ENCODE peak calls at places on chromosomes 3 and 15, in nine cellular contexts. E, T, N, W, U, Y, Z, K and S are unnamed samples.
A peak's percentile ranks its signal among the peaks of the same experiment; 100 is the strongest.

GRCh38 chr15:99986297-99987118 is 253.3 kb upstream of the LYSMD4 start:
- DNase-seq in W (no peak), N (no peak), U (no peak), T (no peak), E (no peak), Z (no peak), Y (no peak), K (no peak), S (no peak)

GRCh38 chr3:182045721-182046120 is 334.0 kb downstream of the SOX2 start:
- DNase-seq in K (no peak), N (no peak), Y (no peak), T (no peak), Z (no peak), U (no peak), E (no peak), W (no peak), S (no peak)

GRCh38 chr3:37737134-37737533 is 124.5 kb upstream of the CTDSPL start:
- DNase-seq in E (no peak), T (no peak), Y (no peak), K (no peak), N (no peak), U (no peak), W (no peak), Z (no peak), S (no peak)

GRCh38 chr15:63500265-63501250 is 3.8 kb upstream of the USP3 start:
- DNase-seq in W (no peak), T (no peak), N (no peak), U (no peak), Y (no peak), Z (no peak), K (no peak), E (no peak), S (no peak)

GRCh38 chr3:146865175-146865755 is 260.1 kb upstream of the PLSCR5 start:
- DNase-seq in W (no peak), U (no peak), Z (peak; percentile 4), Y (no peak), E (no peak), T (no peak), N (no peak), K (no peak), S (no peak)

GRCh38 chr3:89612027-89612426 is 504.6 kb downstream of the EPHA3 start:
- DNase-seq in E (no peak), W (no peak), N (no peak), Y (no peak), U (no peak), T (no peak), K (no peak), Z (no peak), S (no peak)

GRCh38 chr3:135516143-135516542 is 449.4 kb upstream of the PPP2R3A start:
- DNase-seq in T (no peak), K (peak; percentile 9), Z (peak; percentile 86), Y (no peak), W (no peak), U (no peak), N (peak; percentile 45), E (peak; percentile 65), S (peak; percentile 33)

GRCh38 chr3:103389356-103389755 is 954.5 kb downstream of the ZPLD1 start:
- DNase-seq in N (no peak), E (no peak), U (no peak), K (no peak), T (no peak), Y (no peak), Z (no peak), W (no peak), S (no peak)

GRCh38 chr3:133992385-133992784 is 37.3 kb downstream of the SLCO2A1 start:
- DNase-seq in U (no peak), N (peak; percentile 16), Y (no peak), T (no peak), K (no peak), E (no peak), W (no peak), Z (no peak), S (no peak)

GRCh38 chr3:125150525-125151436 is 61.8 kb downstream of the SLC12A8 start:
- DNase-seq in N (no peak), K (no peak), Y (peak; percentile 54), W (peak; percentile 42), Z (peak; percentile 86), T (no peak), E (peak; percentile 63), U (peak; percentile 80), S (peak; percentile 81)

GRCh38 chr15:53586815-53587214 is 172.6 kb downstream of the WDR72 start:
- DNase-seq in N (no peak), U (peak; percentile 43), W (no peak), E (peak; percentile 72), Y (peak; percentile 52), T (peak; percentile 9), K (no peak), Z (peak; percentile 75), S (peak; percentile 11)

GRCh38 chr3:102979682-102980378 is 545.0 kb downstream of the ZPLD1 start:
- DNase-seq in N (peak; percentile 92), W (no peak), E (no peak), Y (no peak), U (no peak), Z (no peak), T (peak; percentile 99), K (peak; percentile 91), S (no peak)

GRCh38 chr3:72993391-72993790 is 3.2 kb upstream of the PPP4R2 start:
- DNase-seq in K (no peak), T (no peak), Z (peak; percentile 63), E (no peak), N (no peak), U (no peak), W (no peak), Y (no peak), S (no peak)

GRCh38 chr3:194579091-194579606 is 54.1 kb downstream of the TMEM44 start:
- DNase-seq in T (no peak), W (no peak), Y (no peak), N (no peak), U (no peak), K (no peak), E (no peak), Z (no peak), S (no peak)

GRCh38 chr3:147395975-147396708 is 10.2 kb downstream of the ZIC4 start:
- DNase-seq in K (no peak), T (no peak), N (no peak), U (no peak), E (no peak), W (no peak), Z (peak; percentile 73), Y (no peak), S (no peak)

GRCh38 chr3:62188547-62189375 is 184.6 kb downstream of the FEZF2 start:
- DNase-seq in W (peak; percentile 69), K (peak; percentile 44), E (peak; percentile 83), T (peak; percentile 66), Z (peak; percentile 90), U (peak; percentile 81), Y (peak; percentile 76), N (peak; percentile 79), S (peak; percentile 78)

GRCh38 chr3:17941134-17941533 is 198.7 kb upstream of the TBC1D5 start:
- DNase-seq in U (no peak), W (no peak), Z (no peak), E (no peak), T (no peak), N (no peak), Y (no peak), K (no peak), S (no peak)

GRCh38 chr3:69864751-69865150 is 125.5 kb downstream of the MITF start:
- DNase-seq in Z (no peak), E (no peak), K (no peak), N (no peak), T (no peak), W (no peak), U (no peak), Y (no peak), S (no peak)

GRCh38 chr3:27253831-27254230 is 115.4 kb downstream of the NEK10 start:
- DNase-seq in E (peak; percentile 74), K (peak; percentile 14), U (peak; percentile 33), N (peak; percentile 52), Y (peak; percentile 4), T (peak; percentile 16), W (peak; percentile 28), Z (peak; percentile 78), S (peak; percentile 51)

GRCh38 chr3:43970351-43970750 is 271.3 kb upstream of the TOPAZ1 start:
- DNase-seq in Y (no peak), W (no peak), T (no peak), N (no peak), K (no peak), Z (no peak), E (no peak), U (no peak), S (no peak)

GRCh38 chr15:68595260-68595564 is 16.4 kb downstream of the CORO2B start:
- DNase-seq in T (no peak), W (no peak), K (no peak), N (no peak), Z (no peak), U (no peak), Y (no peak), E (no peak), S (no peak)

GRCh38 chr3:83633758-83634157 is 1325.0 kb upstream of the CADM2 start:
- DNase-seq in T (no peak), Y (no peak), N (no peak), E (no peak), U (no peak), Z (no peak), K (no peak), W (no peak), S (no peak)

GRCh38 chr3:27791956-27792355 is 69.8 kb upstream of the EOMES start:
- DNase-seq in Z (no peak), K (no peak), Y (no peak), W (no peak), E (no peak), U (no peak), T (no peak), N (no peak), S (no peak)

GRCh38 chr15:85879334-85880163 is 84.8 kb upstream of the KLHL25 start:
- DNase-seq in T (no peak), E (no peak), U (no peak), N (peak; percentile 88), W (no peak), Z (no peak), K (peak; percentile 51), Y (no peak), S (no peak)

GRCh38 chr3:10960264-10960663 is 32.3 kb upstream of the SLC6A1 start:
- DNase-seq in E (no peak), W (no peak), K (no peak), Z (no peak), Y (no peak), U (no peak), N (no peak), T (no peak), S (no peak)

GRCh38 chr3:189530822-189531221 is 100.4 kb upstream of the TP63 start:
- DNase-seq in E (no peak), N (peak; percentile 12), U (no peak), Y (no peak), W (no peak), K (no peak), T (peak; percentile 98), Z (no peak), S (no peak)

GRCh38 chr3:139586420-139587017 is 47.0 kb upstream of the RBP1 start:
- DNase-seq in T (no peak), Y (no peak), N (no peak), Z (no peak), U (no peak), E (no peak), K (no peak), W (no peak), S (no peak)